ENCODE peak calls at places on chromosomes 16 and 17, in four cellular contexts. V, N, T and S are unnamed samples.

GRCh38 chr17:81463506-81463905 is 49.1 kb downstream of the ACTG1 start:
- DNase-seq in V (no peak), N (no peak), T (no peak), S (no peak)

GRCh38 chr17:7841309-7841621 is 7.2 kb downstream of the KDM6B start:
- DNase-seq in V (no peak), N (no peak), T (no peak), S (peak)

GRCh38 chr17:35242805-35243458 is at the start of gene SLFN5:
- DNase-seq in V (peak), N (peak), T (peak), S (peak)

GRCh38 chr16:71246309-71246708 is 15.8 kb upstream of the HYDIN start:
- DNase-seq in V (no peak), N (no peak), T (no peak), S (no peak)

GRCh38 chr16:57510016-57510871 is 24.0 kb upstream of the DOK4 start:
- DNase-seq in V (no peak), N (no peak), T (no peak), S (no peak)

GRCh38 chr17:48051706-48052486 is 3.7 kb downstream of the NFE2L1 start:
- DNase-seq in V (no peak), N (peak), T (no peak), S (no peak)

GRCh38 chr17:82041139-82041814 is 3.8 kb upstream of the DCXR start:
- DNase-seq in V (no peak), N (peak), T (no peak), S (no peak)

GRCh38 chr16:15682105-15682570 is 32.1 kb downstream of the NDE1 start:
- DNase-seq in V (peak), N (peak), T (peak), S (no peak)

GRCh38 chr17:13311301-13311700 is 290.4 kb downstream of the HS3ST3A1 start:
- DNase-seq in V (no peak), N (peak), T (no peak), S (peak)

GRCh38 chr17:80861892-80862291 is 129.7 kb upstream of the CHMP6 start:
- DNase-seq in V (peak), N (no peak), T (no peak), S (peak)

GRCh38 chr16:66382171-66382965 is 15.9 kb downstream of the CDH5 start:
- DNase-seq in V (no peak), N (peak), T (peak), S (no peak)

GRCh38 chr17:58005728-58006562 is 1.1 kb downstream of the SRSF1 start:
- DNase-seq in V (peak), N (no peak), T (no peak), S (no peak)

GRCh38 chr16:4011225-4011939 is 104.9 kb downstream of the ADCY9 start:
- DNase-seq in V (no peak), N (no peak), T (no peak), S (no peak)

GRCh38 chr17:58156839-58157803 is 8.9 kb downstream of the OR4D1 start:
- DNase-seq in V (peak), N (no peak), T (no peak), S (peak)

GRCh38 chr17:2042355-2042929 is 620 bp downstream of the OVCA2 start:
- DNase-seq in V (no peak), N (peak), T (no peak), S (peak)

GRCh38 chr16:65663774-65664173 is 541.9 kb upstream of the CDH11 start:
- DNase-seq in V (no peak), N (peak), T (no peak), S (no peak)

GRCh38 chr17:41655611-41656111 is 31.3 kb upstream of the KRT17 start:
- DNase-seq in V (no peak), N (no peak), T (no peak), S (peak)

GRCh38 chr17:42121066-42121769 is at the start of gene KAT2A:
- DNase-seq in V (peak), N (peak), T (peak), S (peak)

GRCh38 chr17:40720904-40721303 is 17.4 kb upstream of the KRT24 start:
- DNase-seq in V (no peak), N (no peak), T (no peak), S (no peak)

GRCh38 chr17:64236827-64237403 is 26.1 kb downstream of the TEX2 start:
- DNase-seq in V (no peak), N (no peak), T (no peak), S (no peak)

GRCh38 chr16:88685156-88686061 is 898 bp downstream of the SNAI3 start:
- DNase-seq in V (peak), N (peak), T (peak), S (no peak)

GRCh38 chr16:69179255-69180010 is 7.5 kb upstream of the SNTB2 start:
- DNase-seq in V (no peak), N (peak), T (no peak), S (peak)

GRCh38 chr16:7792346-7792745 is 459.7 kb downstream of the RBFOX1 start:
- DNase-seq in V (no peak), N (no peak), T (no peak), S (no peak)

GRCh38 chr17:2705263-2705662 is 6.3 kb downstream of the CLUH start:
- DNase-seq in V (no peak), N (no peak), T (peak), S (no peak)

GRCh38 chr16:610513-611381 is 20.0 kb upstream of the WFIKKN1 start:
- DNase-seq in V (peak), N (no peak), T (no peak), S (peak)

GRCh38 chr16:3739636-3740035 is 22.3 kb upstream of the TRAP1 start:
- DNase-seq in V (no peak), N (no peak), T (no peak), S (no peak)

GRCh38 chr16:67013823-67014640 is 14.9 kb upstream of the CBFB start:
- DNase-seq in V (peak), N (peak), T (no peak), S (peak)

GRCh38 chr16:84841787-84842300 is 22.1 kb downstream of the CRISPLD2 start:
- DNase-seq in V (no peak), N (no peak), T (no peak), S (peak)

GRCh38 chr17:82160081-82160480 is 52.6 kb downstream of the CCDC57 start:
- DNase-seq in V (no peak), N (peak), T (no peak), S (no peak)

GRCh38 chr17:68519911-68520310 is 7.7 kb downstream of the PRKAR1A start:
- DNase-seq in V (no peak), N (no peak), T (no peak), S (no peak)

GRCh38 chr17:9080296-9080914 is 59.1 kb downstream of the NTN1 start:
- DNase-seq in V (no peak), N (no peak), T (no peak), S (no peak)

GRCh38 chr17:63440127-63440769 is 5.9 kb downstream of the CYB561 start:
- DNase-seq in V (peak), N (no peak), T (no peak), S (no peak)

GRCh38 chr16:49590166-49590871 is 216.7 kb downstream of the C16orf78 start:
- DNase-seq in V (no peak), N (no peak), T (no peak), S (no peak)

GRCh38 chr17:79658811-79659207 is 48.0 kb upstream of the RBFOX3 start:
- DNase-seq in V (no peak), N (no peak), T (no peak), S (no peak)